ENCODE peak calls at places on chromosome 15, in nine cellular contexts. W is stomach; Y is PC-3; A is transverse colon; F is CD4-positive, alpha-beta T cell; L is A673; Q is Peyer's patch; T is aorta; U is GM06990. D is an unnamed sample. For H3K27me3, the result is how much of the 10 kb centered on the place peaks cover.

GRCh38 chr15:49988766-49989165 is 130.3 kb downstream of the ATP8B4 start:
- DNase-seq in U (no peak), Y (no peak), L (no peak), F (no peak), A (no peak), T (no peak), W (no peak), Q (no peak), D (no peak)

GRCh38 chr15:72229076-72229946 is 1.7 kb downstream of the PKM start:
- DNase-seq in F (peak), T (peak), W (no peak), U (peak), A (no peak), L (peak), Q (peak), Y (no peak), D (no peak)

GRCh38 chr15:72289597-72290325 is 17.4 kb upstream of the PARP6 start:
- DNase-seq in Q (no peak), A (no peak), W (no peak), L (no peak), U (no peak), F (no peak), T (no peak), Y (no peak), D (no peak)

GRCh38 chr15:100596792-100597191 is 5.2 kb downstream of the LINS1 start:
- DNase-seq in U (peak), Q (peak), W (peak), F (peak), A (peak), L (peak), T (peak), Y (no peak), D (no peak)

GRCh38 chr15:64640146-64640868 is 135.1 kb downstream of the RBPMS2 start:
- DNase-seq in A (no peak), T (no peak), F (no peak), W (peak), L (no peak), Q (no peak), U (no peak), Y (no peak), D (no peak)

GRCh38 chr15:45163508-45163856 is 24.3 kb downstream of the SHF start:
- DNase-seq in A (no peak), Y (no peak), L (no peak), T (no peak), F (no peak), Q (no peak), U (no peak), W (no peak), D (no peak)

GRCh38 chr15:88400069-88400468 is 67.1 kb downstream of the MRPL46 start:
- DNase-seq in T (no peak), U (no peak), L (no peak), Q (no peak), F (no peak), A (no peak), W (no peak), Y (no peak), D (no peak)

GRCh38 chr15:74422723-74423442 is 10.9 kb downstream of the SEMA7A start:
- DNase-seq in Q (peak), A (no peak), W (no peak), U (no peak), F (no peak), Y (peak), L (no peak), T (no peak), D (peak)

GRCh38 chr15:78195735-78196201 is 38.6 kb downstream of the ACSBG1 start:
- DNase-seq in Q (peak), F (peak), W (peak), A (peak), T (no peak), Y (peak), U (peak), L (peak), D (no peak)

GRCh38 chr15:63971904-63972303 is 74.4 kb downstream of the DAPK2 start:
- DNase-seq in Y (no peak), W (no peak), T (no peak), U (no peak), A (no peak), F (no peak), L (no peak), Q (no peak), D (no peak)

GRCh38 chr15:91950631-91951384 is 97.3 kb downstream of the SLCO3A1 start:
- DNase-seq in U (no peak), L (no peak), Q (no peak), T (no peak), F (no peak), A (no peak), Y (no peak), W (no peak), D (no peak)

GRCh38 chr15:41066516-41066915 is 49.6 kb downstream of the INO80 start:
- DNase-seq in U (no peak), L (no peak), W (no peak), T (no peak), F (no peak), Q (no peak), Y (no peak), A (no peak), D (no peak)

GRCh38 chr15:81012588-81012987 is 11.9 kb downstream of the TLNRD1 start:
- DNase-seq in Y (no peak), U (no peak), Q (no peak), T (no peak), L (no peak), A (no peak), W (no peak), F (no peak), D (no peak)

GRCh38 chr15:39919740-39920509 is at the start of gene GPR176:
- DNase-seq in A (peak), Y (peak), W (no peak), T (peak), F (peak), Q (no peak), U (peak), L (peak), D (peak)

GRCh38 chr15:89666147-89666857 is 11.0 kb upstream of the KIF7 start:
- DNase-seq in U (no peak), Q (no peak), Y (no peak), A (no peak), T (no peak), W (no peak), F (no peak), L (no peak), D (no peak)

GRCh38 chr15:57867970-57868791 is 161.7 kb downstream of the POLR2M start:
- DNase-seq in W (no peak), F (no peak), A (no peak), Q (no peak), Y (no peak), T (no peak), L (no peak), U (no peak), D (no peak)

GRCh38 chr15:32668942-32669341 is 27.4 kb downstream of the SCG5 start:
- DNase-seq in L (no peak), F (no peak), A (no peak), Q (no peak), U (no peak), T (no peak), Y (no peak), W (no peak), D (no peak)

GRCh38 chr15:68207176-68207935 is 2.2 kb upstream of the CALML4 start:
- DNase-seq in Q (no peak), L (no peak), T (peak), U (no peak), Y (no peak), F (no peak), W (peak), A (no peak), D (no peak)

GRCh38 chr15:60840703-60841411 is 361.9 kb upstream of the ICE2 start:
- DNase-seq in W (no peak), F (peak), Y (no peak), Q (peak), A (no peak), L (no peak), T (no peak), U (no peak), D (no peak)

GRCh38 chr15:98428253-98428989 is 219.9 kb upstream of the IGF1R start:
- DNase-seq in T (peak), L (peak), A (peak), Q (peak), Y (peak), F (peak), W (peak), U (peak), D (peak)

GRCh38 chr15:29773816-29774215 is 48.5 kb downstream of the TJP1 start:
- DNase-seq in F (no peak), Y (peak), T (no peak), A (no peak), U (no peak), W (no peak), L (no peak), Q (no peak), D (no peak)

GRCh38 chr15:101579766-101580165 is 72.4 kb downstream of the TM2D3 start:
- DNase-seq in U (no peak), Q (no peak), T (no peak), W (no peak), F (no peak), A (no peak), L (peak), Y (peak), D (no peak)

GRCh38 chr15:80509800-80510199 is 105.6 kb downstream of the ARNT2 start:
- DNase-seq in Q (no peak), L (no peak), F (no peak), W (no peak), Y (no peak), U (no peak), A (no peak), T (no peak), D (no peak)

GRCh38 chr15:45573961-45574629 is 13.1 kb upstream of the BLOC1S6 start:
- DNase-seq in A (peak), Q (no peak), T (no peak), F (no peak), Y (peak), U (no peak), W (no peak), L (peak), D (no peak)

GRCh38 chr15:68299436-68299835 is 21.9 kb downstream of the FEM1B start:
- DNase-seq in F (no peak), A (no peak), W (no peak), U (no peak), T (no peak), L (no peak), Q (no peak), Y (no peak), D (no peak)

GRCh38 chr15:89656116-89656815 is 999 bp upstream of the KIF7 start:
- DNase-seq in L (no peak), U (no peak), W (no peak), Y (peak), Q (no peak), A (no peak), F (no peak), T (no peak), D (no peak)

GRCh38 chr15:58469432-58470353 is 37.9 kb downstream of the LIPC start:
- DNase-seq in L (peak), Q (no peak), F (no peak), W (peak), U (no peak), T (no peak), A (peak), Y (peak), D (peak)

GRCh38 chr15:49137861-49138260 is 17.5 kb downstream of the COPS2 start:
- DNase-seq in Q (no peak), Y (peak), W (no peak), T (no peak), L (no peak), U (no peak), F (no peak), A (no peak), D (no peak)

GRCh38 chr15:64981812-64982431 is 7.8 kb downstream of the SPG21 start:
- DNase-seq in T (no peak), L (no peak), Q (no peak), F (no peak), A (no peak), Y (no peak), U (no peak), W (no peak), D (no peak)

GRCh38 chr15:92896543-92896942 is 3.6 kb upstream of the CHD2 start:
- DNase-seq in Q (no peak), F (no peak), Y (no peak), L (no peak), A (no peak), W (no peak), U (no peak), T (no peak), D (no peak)

GRCh38 chr15:64274541-64274940 is 81.4 kb downstream of the CSNK1G1 start:
- DNase-seq in A (no peak), U (no peak), W (no peak), T (no peak), F (no peak), Q (no peak), L (peak), Y (no peak), D (no peak)

DNA sequence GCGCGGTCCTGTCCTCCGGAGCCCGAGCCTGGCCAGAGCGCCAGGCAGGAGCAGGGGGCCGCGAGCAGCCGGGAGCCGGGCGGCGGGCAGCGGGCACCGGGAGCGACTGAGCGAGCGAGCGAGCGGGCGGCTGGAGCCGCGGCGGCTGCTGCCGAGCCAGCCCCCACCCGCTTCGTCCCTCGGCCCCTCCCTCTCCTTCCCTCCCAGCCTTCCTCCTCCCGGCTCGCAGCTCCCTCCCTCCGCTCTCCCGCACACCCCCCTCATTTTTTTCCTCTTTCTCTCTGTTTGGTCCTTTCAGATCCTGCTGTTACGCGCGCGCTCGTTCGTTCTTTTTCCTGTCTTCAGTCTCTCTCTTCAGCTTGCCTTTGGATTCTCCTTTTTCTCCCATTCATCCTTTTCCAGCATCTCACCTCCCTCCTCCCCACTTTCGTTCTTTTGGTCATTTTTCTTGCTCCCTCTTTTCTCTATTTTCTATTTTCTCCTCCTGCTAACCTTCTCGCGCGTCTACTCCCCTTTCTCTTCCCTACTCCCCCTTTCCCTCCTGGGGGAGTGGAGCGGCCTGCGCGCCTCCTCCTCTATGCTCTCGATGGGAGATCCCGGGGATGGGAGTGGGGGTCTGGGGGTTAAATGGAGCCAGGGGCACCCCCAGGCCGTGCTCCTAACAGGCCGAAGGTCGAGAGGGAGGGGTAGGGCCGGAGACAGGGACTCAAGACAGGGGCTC is at the start of gene MEGF11:
- DNase-seq in Y (peak), Q (no peak), F (no peak), L (peak), A (peak), U (no peak), W (no peak), T (peak), D (peak)
- H3K27me3 ChIP-seq in Y (under half), Q (under half), F (half or more), L (half or more), A (half or more), U (under half), W (half or more), T (under half), D (under half)

GRCh38 chr15:79430901-79431635 is 1.1 kb upstream of the MINAR1 start:
- DNase-seq in Y (no peak), F (no peak), L (peak), W (no peak), Q (no peak), A (no peak), U (no peak), T (no peak), D (no peak)

GRCh38 chr15:79434361-79434760 is 2.2 kb downstream of the MINAR1 start:
- DNase-seq in Y (no peak), W (no peak), F (no peak), T (no peak), U (no peak), Q (no peak), A (no peak), L (no peak), D (no peak)

GRCh38 chr15:79433610-79434009 is 1.5 kb downstream of the MINAR1 start:
- DNase-seq in Q (no peak), W (no peak), L (no peak), F (no peak), Y (no peak), U (no peak), T (no peak), A (no peak), D (no peak)

GRCh38 chr15:79432345-79433311 is 492 bp downstream of the MINAR1 start:
- DNase-seq in U (no peak), Y (no peak), F (no peak), A (no peak), Q (no peak), L (peak), T (no peak), W (no peak), D (no peak)

GRCh38 chr15:79431636-79432344 is at the start of gene MINAR1:
- DNase-seq in F (no peak), U (peak), Q (no peak), Y (peak), A (no peak), T (peak), W (no peak), L (peak), D (no peak)
- H3K27me3 ChIP-seq in F (under half), U (under half), Q (under half), Y (half or more), A (half or more), T (under half), W (under half), L (half or more), D (half or more)

DNA sequence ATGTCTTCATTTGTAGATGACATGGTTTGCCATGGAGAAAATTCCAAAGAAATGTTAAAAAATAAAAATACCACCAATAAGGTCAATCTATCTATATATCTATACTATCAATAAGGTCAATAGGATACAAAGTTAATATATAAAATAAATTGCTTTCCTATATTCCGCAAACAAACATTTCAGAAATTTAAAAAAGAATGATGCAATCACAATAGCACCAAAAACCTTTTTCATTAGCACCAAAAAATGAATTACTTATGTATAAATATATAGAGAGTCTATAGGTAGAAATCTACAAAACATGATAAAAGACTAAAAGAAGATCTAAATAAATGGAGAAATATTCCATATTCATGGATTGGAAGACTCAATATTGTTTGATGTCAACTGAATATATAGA is 22.8 kb upstream of the GOLGA8A start:
- DNase-seq in A (no peak), Q (no peak), T (no peak), U (no peak), F (no peak), L (no peak), Y (no peak), W (no peak), D (no peak)
- H3K27me3 ChIP-seq in A (under half), Q (under half), T (under half), U (under half), F (under half), L (under half), Y (under half), W (under half), D (under half)

GRCh38 chr15:73321496-73322344 is 47.0 kb downstream of the HCN4 start:
- DNase-seq in Y (no peak), F (no peak), Q (no peak), A (no peak), T (no peak), W (no peak), L (no peak), U (no peak), D (no peak)
- H3K27me3 ChIP-seq in Y (under half), F (under half), Q (under half), A (under half), T (under half), W (under half), L (under half), U (under half), D (under half)

DNA sequence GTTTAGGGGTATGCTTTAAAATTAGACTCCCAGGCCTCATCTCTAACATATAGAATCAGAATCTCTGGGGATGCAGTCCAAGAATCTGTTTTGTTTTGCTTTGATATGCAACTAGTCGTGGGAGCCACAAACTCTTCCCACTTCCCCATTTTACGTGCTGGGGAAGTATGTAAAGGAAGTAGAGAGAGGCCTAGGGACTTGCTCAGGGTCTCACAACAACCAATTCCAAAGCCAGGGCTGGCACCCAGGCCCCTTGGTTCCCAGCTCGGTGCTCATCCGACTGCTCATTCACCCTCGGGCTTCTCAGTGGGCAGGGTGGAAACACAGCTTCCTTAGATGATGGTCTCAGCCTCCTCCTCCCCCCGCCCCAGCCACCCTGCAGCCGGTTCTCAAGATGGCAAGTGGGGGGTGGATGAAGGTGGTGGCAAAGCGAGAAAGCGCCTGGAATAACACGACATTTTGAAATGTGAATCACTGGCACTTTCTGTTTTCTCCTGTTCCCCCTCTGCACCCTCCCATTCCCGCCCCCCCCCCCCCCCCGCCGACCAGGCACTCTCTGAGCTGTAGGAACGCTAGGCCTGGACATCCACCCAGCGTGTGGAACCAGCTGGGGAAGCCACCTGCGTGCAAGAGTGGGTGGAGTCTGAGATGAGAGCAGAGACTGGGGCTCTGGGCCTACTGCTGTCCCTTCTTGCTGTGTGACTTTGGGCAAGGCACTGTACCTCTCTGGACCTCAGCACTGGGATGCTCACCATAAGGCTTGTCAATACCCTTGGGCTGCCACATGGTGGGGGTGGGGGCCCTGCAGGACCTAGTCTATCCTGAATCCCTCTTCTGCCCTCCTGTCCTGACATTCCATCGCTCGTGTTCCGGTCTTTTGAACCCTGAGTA is 214.5 kb downstream of the RPLP1 start:
- DNase-seq in Q (peak), Y (no peak), U (peak), L (no peak), T (peak), F (no peak), W (no peak), A (peak), D (peak)
- H3K27me3 ChIP-seq in Q (under half), Y (under half), U (under half), L (under half), T (under half), F (under half), W (under half), A (under half), D (under half)

GRCh38 chr15:76118767-76119166 is 59.0 kb downstream of the TMEM266 start:
- DNase-seq in Y (no peak), Q (no peak), W (no peak), A (no peak), T (no peak), F (no peak), U (no peak), L (no peak), D (no peak)

GRCh38 chr15:76117181-76117580 is 57.4 kb downstream of the TMEM266 start:
- DNase-seq in T (no peak), W (no peak), Q (no peak), U (no peak), F (no peak), A (no peak), L (no peak), Y (no peak), D (no peak)

GRCh38 chr15:76116138-76116885 is 56.5 kb downstream of the TMEM266 start:
- DNase-seq in Y (no peak), L (no peak), A (no peak), F (no peak), U (no peak), W (no peak), T (no peak), Q (no peak), D (no peak)

GRCh38 chr15:76109046-76109445 is 49.3 kb downstream of the TMEM266 start:
- DNase-seq in Q (no peak), A (no peak), L (no peak), U (no peak), W (no peak), T (no peak), Y (no peak), F (no peak), D (no peak)

DNA sequence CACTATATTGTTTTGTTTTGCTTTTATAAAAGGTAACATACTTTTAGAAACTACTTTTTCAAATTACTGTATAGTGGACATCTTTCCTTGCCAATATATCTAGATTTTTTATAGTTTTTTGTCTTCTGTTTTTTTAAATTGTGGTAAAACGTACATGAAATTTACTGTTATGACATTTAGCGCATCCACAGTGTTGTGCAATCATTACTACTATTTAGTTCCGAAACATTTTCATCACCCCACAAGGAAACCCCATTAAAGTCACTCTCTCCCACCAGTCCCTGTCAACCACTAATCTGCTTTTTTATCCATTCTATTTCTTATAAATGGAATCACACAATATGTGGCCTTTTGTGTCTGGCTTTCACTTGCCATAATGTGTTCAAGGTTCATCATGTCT is 54.8 kb downstream of the TMEM266 start:
- DNase-seq in Y (no peak), T (no peak), F (no peak), Q (no peak), L (no peak), A (no peak), W (no peak), U (no peak), D (no peak)
- H3K27me3 ChIP-seq in Y (under half), T (under half), F (under half), Q (under half), L (under half), A (under half), W (under half), U (under half), D (under half)